ENCODE peak calls at places on chromosomes 7 and 10, in four cellular contexts. X, V, E and W are unnamed samples.

GRCh38 chr7:143355450-143356385 is 6.8 kb downstream of the FAM131B start:
- DNase-seq in X (peak), V (no peak), E (no peak), W (no peak)

GRCh38 chr7:6508950-6509349 is 42.3 kb downstream of the GRID2IP start:
- DNase-seq in X (no peak), V (no peak), E (no peak), W (no peak)

GRCh38 chr10:8321990-8322389 is 267.5 kb downstream of the GATA3 start:
- DNase-seq in X (no peak), V (no peak), E (no peak), W (no peak)

GRCh38 chr7:151100921-151101320 is 14.6 kb downstream of the AGAP3 start:
- DNase-seq in X (no peak), V (no peak), E (no peak), W (no peak)

GRCh38 chr7:137399827-137400823 is 56.6 kb upstream of the PTN start:
- DNase-seq in X (no peak), V (no peak), E (no peak), W (no peak)

GRCh38 chr7:91973632-91974031 is 33.0 kb downstream of the AKAP9 start:
- DNase-seq in X (no peak), V (no peak), E (no peak), W (no peak)

GRCh38 chr10:47323636-47324299 is 1.5 kb downstream of the GDF2 start:
- DNase-seq in X (no peak), V (no peak), E (no peak), W (no peak)

GRCh38 chr10:112361951-112362770 is 11.8 kb upstream of the ACSL5 start:
- DNase-seq in X (no peak), V (no peak), E (no peak), W (no peak)

GRCh38 chr10:71075759-71076472 is 136.5 kb upstream of the UNC5B start:
- DNase-seq in X (no peak), V (no peak), E (no peak), W (no peak)

GRCh38 chr7:40474790-40475680 is 340.2 kb downstream of the SUGCT start:
- DNase-seq in X (no peak), V (no peak), E (no peak), W (no peak)

GRCh38 chr10:116888380-116889055 is 39.2 kb downstream of the ENO4 start:
- DNase-seq in X (peak), V (no peak), E (peak), W (no peak)

GRCh38 chr7:116525298-116525912 is 569 bp downstream of the CAV1 start:
- DNase-seq in X (peak), V (no peak), E (no peak), W (no peak)

GRCh38 chr10:26468691-26469090 is 30.6 kb downstream of the APBB1IP start:
- DNase-seq in X (no peak), V (no peak), E (no peak), W (no peak)

GRCh38 chr7:111329367-111330234 is 232.7 kb downstream of the IMMP2L start:
- DNase-seq in X (peak), V (no peak), E (no peak), W (no peak)

GRCh38 chr7:16739863-16740622 is 13.5 kb upstream of the TSPAN13 start:
- DNase-seq in X (peak), V (no peak), E (peak), W (no peak)

GRCh38 chr7:54904130-54904529 is 114.7 kb upstream of the EGFR start:
- DNase-seq in X (no peak), V (no peak), E (no peak), W (no peak)

GRCh38 chr10:15188629-15189028 is 20.1 kb upstream of the NMT2 start:
- DNase-seq in X (no peak), V (no peak), E (no peak), W (no peak)

GRCh38 chr10:48234807-48235206 is 39.7 kb downstream of the FRMPD2 start:
- DNase-seq in X (no peak), V (no peak), E (no peak), W (no peak)

GRCh38 chr10:131422731-131423130 is 111.2 kb upstream of the TCERG1L start:
- DNase-seq in X (no peak), V (no peak), E (no peak), W (no peak)

GRCh38 chr10:87619705-87620104 is 40.0 kb upstream of the PAPSS2 start:
- DNase-seq in X (peak), V (no peak), E (no peak), W (no peak)

GRCh38 chr7:157412021-157412443 is 75.2 kb downstream of the DNAJB6 start:
- DNase-seq in X (no peak), V (no peak), E (no peak), W (no peak)

GRCh38 chr7:66905689-66906088 is 15.3 kb upstream of the TMEM248 start:
- DNase-seq in X (no peak), V (no peak), E (no peak), W (no peak)

GRCh38 chr10:85565381-85565780 is 801.2 kb downstream of the GRID1 start:
- DNase-seq in X (no peak), V (no peak), E (no peak), W (no peak)

GRCh38 chr7:111678986-111679385 is 116.7 kb upstream of the IMMP2L start:
- DNase-seq in X (no peak), V (no peak), E (no peak), W (no peak)

GRCh38 chr7:46600340-46600739 is 679.3 kb upstream of the IGFBP3 start:
- DNase-seq in X (no peak), V (no peak), E (no peak), W (no peak)

GRCh38 chr7:7944619-7945282 is 23.8 kb upstream of the GLCCI1 start:
- DNase-seq in X (no peak), V (no peak), E (no peak), W (no peak)

GRCh38 chr7:101077303-101078086 is 7.8 kb upstream of the TRIM56 start:
- DNase-seq in X (peak), V (no peak), E (peak), W (peak)

GRCh38 chr7:159067870-159068787 is 76.5 kb downstream of the VIPR2 start:
- DNase-seq in X (no peak), V (no peak), E (no peak), W (no peak)

GRCh38 chr7:43479543-43479942 is 103.4 kb upstream of the STK17A start:
- DNase-seq in X (no peak), V (no peak), E (no peak), W (no peak)

GRCh38 chr7:100567751-100568175 is 5.9 kb downstream of the SAP25 start:
- DNase-seq in X (no peak), V (no peak), E (no peak), W (no peak)

GRCh38 chr10:87092356-87092860 is 2.2 kb downstream of the GLUD1 start:
- DNase-seq in X (no peak), V (no peak), E (no peak), W (no peak)

GRCh38 chr7:139648941-139649425 is 125.5 kb downstream of the CLEC2L start:
- DNase-seq in X (no peak), V (no peak), E (no peak), W (no peak)

GRCh38 chr7:139647812-139648616 is 124.5 kb downstream of the CLEC2L start:
- DNase-seq in X (no peak), V (no peak), E (no peak), W (no peak)

GRCh38 chr7:139648617-139648932 is 125.1 kb downstream of the CLEC2L start:
- DNase-seq in X (no peak), V (no peak), E (no peak), W (no peak)

GRCh38 chr7:139651308-139651707 is 126.5 kb downstream of the HIPK2 start:
- DNase-seq in X (no peak), V (no peak), E (no peak), W (no peak)

DNA sequence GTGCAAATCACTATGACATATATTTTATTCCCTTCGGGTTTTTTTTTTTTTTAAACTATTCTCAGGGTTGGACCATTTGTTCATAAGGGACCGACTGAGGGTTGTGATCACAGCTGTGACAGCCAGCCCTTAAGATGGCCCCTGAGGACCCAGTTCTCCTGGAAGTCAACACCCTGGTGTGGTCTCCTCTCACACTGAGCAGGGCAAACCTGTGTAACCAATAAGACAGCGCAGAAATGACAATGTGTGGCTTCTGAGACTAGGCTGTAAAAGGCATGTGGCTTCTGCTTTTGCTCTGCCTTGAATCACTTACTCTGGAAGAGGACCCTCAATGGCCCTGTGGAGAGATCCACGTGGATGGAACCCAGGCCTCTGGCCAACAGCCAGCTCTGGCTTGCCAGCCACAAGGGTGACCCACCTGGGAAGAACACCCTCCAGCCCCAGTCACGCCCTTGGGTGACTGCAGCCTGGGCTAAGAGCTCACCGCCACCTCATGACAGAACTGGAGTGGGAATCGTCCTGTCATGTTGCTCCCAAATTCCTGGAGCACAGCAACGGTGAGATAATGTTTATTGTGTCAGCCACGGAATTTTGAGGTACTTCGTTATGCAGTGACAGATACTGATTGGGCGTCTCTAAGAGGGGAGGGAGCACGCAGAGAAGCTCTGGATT is 127.1 kb downstream of the CLEC2L start:
- DNase-seq in X (no peak), V (no peak), E (no peak), W (no peak)
- H3K27ac ChIP-seq in X (peak), V (peak), E (no peak), W (no peak)

DNA sequence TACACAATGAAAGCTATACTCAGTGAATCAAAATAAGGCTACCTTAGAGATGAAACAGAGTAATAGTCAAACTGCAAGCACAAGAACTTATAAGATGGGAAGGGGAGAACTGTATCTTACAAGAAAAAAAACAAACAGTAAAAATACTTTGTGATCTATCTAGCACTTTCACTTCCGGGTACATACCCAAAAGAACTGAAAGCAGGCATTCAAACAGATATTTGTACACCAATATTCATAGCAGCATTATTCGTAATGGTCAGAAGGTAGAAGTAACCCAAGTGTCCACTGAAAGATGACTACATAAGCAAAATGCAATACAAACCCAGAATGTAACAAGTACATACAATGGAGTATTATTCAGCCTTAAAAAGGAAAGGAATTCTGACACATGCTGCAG is 18.0 kb downstream of the FAM204A start:
- DNase-seq in X (no peak), V (no peak), E (no peak), W (no peak)
- H3K27ac ChIP-seq in X (no peak), V (peak), E (no peak), W (no peak)

DNA sequence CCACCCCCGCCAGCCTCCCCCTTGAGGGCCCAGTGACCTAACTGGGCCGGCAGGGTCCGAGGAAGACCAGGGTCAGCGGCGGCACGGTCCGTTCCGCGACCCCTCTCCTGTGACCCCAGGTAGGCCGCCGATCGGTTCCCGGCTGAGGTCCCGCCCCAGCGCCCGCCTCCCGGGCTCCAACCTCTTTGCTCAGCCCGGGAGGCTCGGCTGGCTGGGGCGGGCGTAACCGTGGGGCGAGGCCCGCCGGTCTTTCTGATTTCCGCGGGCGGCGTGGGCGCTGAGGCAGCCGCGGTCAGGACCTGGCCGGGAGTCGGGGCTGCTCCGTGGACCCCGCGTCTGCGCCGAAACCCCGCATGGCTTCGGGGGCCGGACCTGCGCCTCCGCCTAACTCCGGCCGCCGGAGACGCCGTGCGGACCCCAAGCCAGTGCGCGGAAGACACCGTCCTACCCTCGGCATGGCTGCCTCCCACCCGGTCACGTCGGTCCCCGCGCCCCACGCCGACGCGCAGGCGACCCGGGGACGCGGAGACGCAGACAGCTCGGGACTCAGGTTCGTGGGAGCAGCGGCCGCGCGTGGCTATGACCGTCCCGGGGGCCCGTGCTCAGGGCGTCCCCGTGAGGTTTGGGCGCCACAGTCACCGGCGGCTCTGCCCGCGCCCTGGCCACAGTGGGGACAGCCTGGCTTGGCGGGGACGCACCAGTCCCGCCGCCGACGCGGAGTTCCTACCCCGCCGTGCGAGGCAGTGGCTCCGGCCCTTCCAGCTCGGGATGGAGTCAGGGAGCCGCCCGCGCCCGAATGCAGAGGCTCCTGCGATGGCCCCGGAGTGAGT is 1.0 kb upstream of the VENTX start:
- DNase-seq in X (no peak), V (no peak), E (no peak), W (no peak)
- H3K27ac ChIP-seq in X (no peak), V (no peak), E (no peak), W (no peak)

GRCh38 chr10:101958691-101959090 is 97.3 kb downstream of the ARMH3 start:
- DNase-seq in X (no peak), V (no peak), E (no peak), W (no peak)
- H3K27ac ChIP-seq in X (no peak), V (no peak), E (no peak), W (no peak)

GRCh38 chr10:125009580-125010235 is 67.8 kb downstream of the ZRANB1 start:
- DNase-seq in X (no peak), V (peak), E (no peak), W (no peak)
- H3K27ac ChIP-seq in X (no peak), V (peak), E (no peak), W (no peak)